ENCODE peak calls at places on chromosomes 2 and 18, in seven cellular contexts. N is H9, A is IMR-90, F is H1, I is mesendoderm, Z is neuronal stem cell, S is mesenchymal stem cell. Q is an unnamed sample.

GRCh38 chr2:235669269-235669831 is 175.5 kb downstream of the AGAP1 start:
- DNase-seq in N (peak; percentile 94), Z (peak; percentile 86), S (peak; percentile 65), F (peak; percentile 95), A (peak; percentile 58), I (peak; percentile 89), Q (peak; percentile 33)

GRCh38 chr2:158893057-158893456 is 75.4 kb upstream of the TANC1 start:
- DNase-seq in I (no peak), F (no peak), A (peak; percentile 60), Z (no peak), N (no peak), S (no peak), Q (no peak)

GRCh38 chr2:4256351-4256750 is 553.0 kb downstream of the DCDC2C start:
- DNase-seq in I (no peak), S (no peak), A (no peak), N (no peak), Z (no peak), F (no peak), Q (no peak)

GRCh38 chr2:43848174-43848573 is 9.4 kb downstream of the ABCG8 start:
- DNase-seq in I (no peak), Z (no peak), F (peak; percentile 24), S (peak; percentile 36), N (no peak), A (peak; percentile 29), Q (peak; percentile 38)

GRCh38 chr2:109591236-109591635 is 22.5 kb downstream of the SEPTIN10 start:
- DNase-seq in A (no peak), Z (no peak), F (no peak), I (no peak), S (no peak), N (no peak), Q (peak; percentile 30)

GRCh38 chr2:21175895-21176646 is 52.3 kb downstream of the TDRD15 start:
- DNase-seq in N (no peak), F (no peak), S (peak; percentile 43), I (peak; percentile 31), Z (no peak), A (peak; percentile 18), Q (peak; percentile 68)

GRCh38 chr18:63730788-63731187 is 28.0 kb downstream of the SERPINB11 start:
- DNase-seq in A (no peak), N (no peak), S (no peak), F (no peak), Z (no peak), I (peak; percentile 23), Q (no peak)

GRCh38 chr18:13320891-13321425 is 102.4 kb downstream of the LDLRAD4 start:
- DNase-seq in A (no peak), F (no peak), Z (no peak), S (no peak), N (peak; percentile 42), I (peak; percentile 34), Q (no peak)

GRCh38 chr18:24190590-24190989 is 51.7 kb downstream of the CABYR start:
- DNase-seq in F (no peak), A (no peak), I (no peak), Z (no peak), S (no peak), N (no peak), Q (no peak)

GRCh38 chr18:36829362-36830140 is 624 bp downstream of the KIAA1328 start:
- DNase-seq in Z (no peak), I (no peak), S (no peak), N (no peak), A (peak; percentile 19), F (no peak), Q (peak; percentile 55)

GRCh38 chr2:108965540-108966299 is 23.3 kb downstream of the EDAR start:
- DNase-seq in Z (no peak), S (no peak), A (no peak), N (no peak), I (peak; percentile 79), F (no peak), Q (no peak)

GRCh38 chr2:98909381-98910211 is 26.4 kb downstream of the CRACDL start:
- DNase-seq in A (peak; percentile 85), N (peak; percentile 90), I (peak; percentile 86), S (peak; percentile 70), Z (peak; percentile 41), F (peak; percentile 69), Q (peak; percentile 81)

GRCh38 chr2:158103358-158104021 is 1.8 kb downstream of the UPP2 start:
- DNase-seq in N (no peak), F (no peak), I (no peak), Z (no peak), S (no peak), A (no peak), Q (no peak)

GRCh38 chr2:236408786-236409185 is 144.6 kb upstream of the ASB18 start:
- DNase-seq in I (no peak), S (no peak), N (no peak), F (no peak), A (no peak), Z (no peak), Q (no peak)

GRCh38 chr2:222180619-222181018 is 118.2 kb downstream of the PAX3 start:
- DNase-seq in S (no peak), A (no peak), F (no peak), I (no peak), Z (no peak), N (no peak), Q (no peak)

GRCh38 chr2:77228379-77228778 is 293.8 kb downstream of the LRRTM4 start:
- DNase-seq in F (no peak), S (peak; percentile 9), I (no peak), Z (no peak), A (no peak), N (no peak), Q (no peak)

GRCh38 chr2:77232909-77233308 is 289.3 kb downstream of the LRRTM4 start:
- DNase-seq in I (no peak), S (peak; percentile 10), F (no peak), N (no peak), Z (no peak), A (no peak), Q (no peak)
- H4K8ac ChIP-seq in I (no peak overlapping the region), S (no peak overlapping the region), F (no peak overlapping the region), N (no peak overlapping the region), Z (no peak overlapping the region), A (no peak overlapping the region), Q (no peak overlapping the region)

GRCh38 chr2:207286106-207286505 is 120.4 kb upstream of the KLF7 start:
- DNase-seq in Z (no peak), N (no peak), S (no peak), F (no peak), A (no peak), I (no peak), Q (no peak)

GRCh38 chr2:207284556-207285450 is 119.1 kb upstream of the KLF7 start:
- DNase-seq in S (peak; percentile 33), A (peak; percentile 24), Z (no peak), I (no peak), F (no peak), N (no peak), Q (no peak)

GRCh38 chr2:207282916-207283315 is 117.2 kb upstream of the KLF7 start:
- DNase-seq in N (no peak), S (peak; percentile 29), F (no peak), I (no peak), Z (no peak), A (no peak), Q (no peak)

GRCh38 chr2:207285451-207285771 is 119.7 kb upstream of the KLF7 start:
- DNase-seq in Z (no peak), S (no peak), N (no peak), F (no peak), I (no peak), A (peak; percentile 21), Q (no peak)

DNA sequence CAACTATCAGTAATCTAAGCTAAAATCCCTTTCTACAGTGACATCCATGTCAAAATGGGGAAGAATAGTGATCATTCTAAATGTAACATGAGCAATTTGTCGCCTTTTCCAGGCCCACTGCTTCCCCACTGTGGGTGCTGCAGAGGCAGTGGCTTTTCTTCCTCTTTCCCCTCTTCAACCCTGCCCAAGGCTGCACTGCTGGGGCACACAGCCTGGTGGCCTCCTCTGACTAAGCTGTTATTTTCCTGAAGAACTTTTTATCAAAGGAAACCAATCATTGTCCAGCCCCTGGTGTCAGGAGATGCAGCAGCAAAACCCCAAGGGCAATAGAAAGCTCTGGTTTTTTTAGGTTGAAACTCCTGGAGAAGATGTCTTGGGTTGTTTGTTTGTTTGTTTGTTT is 117.6 kb upstream of the KLF7 start:
- DNase-seq in I (peak; percentile 68), S (peak; percentile 39), N (no peak), A (no peak), Z (no peak), F (no peak), Q (peak; percentile 12)
- H3K4me2 ChIP-seq in I (no peak overlapping the region), S (no peak overlapping the region), N (no peak overlapping the region), A (peak overlapping the region; percentile 43), Z (no peak overlapping the region), F (no peak overlapping the region), Q (no peak overlapping the region)

GRCh38 chr2:37780097-37780676 is 108.7 kb upstream of the CDC42EP3 start:
- DNase-seq in I (no peak), Z (no peak), S (peak; percentile 57), F (no peak), A (peak; percentile 68), N (no peak), Q (no peak)
- H4K8ac ChIP-seq in I (no peak overlapping the region), Z (no peak overlapping the region), S (peak overlapping the region; percentile 97), F (no peak overlapping the region), A (peak overlapping the region; percentile 93), N (no peak overlapping the region), Q (no peak overlapping the region)

GRCh38 chr2:192700934-192701333 is 506.2 kb upstream of the TMEFF2 start:
- DNase-seq in N (no peak), F (no peak), S (no peak), Z (no peak), A (no peak), I (no peak), Q (no peak)

GRCh38 chr2:192697880-192698279 is 503.1 kb upstream of the TMEFF2 start:
- DNase-seq in Z (no peak), A (no peak), S (no peak), N (no peak), F (no peak), I (no peak), Q (no peak)

DNA sequence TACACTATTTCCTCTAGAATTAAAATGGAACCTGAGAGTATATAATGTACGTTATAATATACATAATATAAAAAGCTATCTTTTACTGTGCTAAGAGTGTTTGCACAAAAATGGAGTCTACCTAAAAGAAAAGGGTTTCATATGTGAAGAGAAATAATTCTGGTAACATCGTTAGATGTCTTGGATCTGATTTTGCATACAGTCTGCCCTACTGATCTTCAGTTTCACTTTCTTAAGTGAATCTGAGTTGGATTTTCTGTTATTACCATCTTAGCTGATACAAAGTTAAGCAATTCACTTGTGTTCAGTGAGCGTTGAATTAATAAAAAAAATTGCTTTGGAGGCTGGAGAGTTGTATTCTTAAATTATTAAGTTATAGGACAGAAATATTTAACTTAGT is 502.1 kb upstream of the TMEFF2 start:
- DNase-seq in A (no peak), F (no peak), S (no peak), N (no peak), Z (no peak), I (no peak), Q (no peak)
- H3K4me2 ChIP-seq in A (no peak overlapping the region), F (no peak overlapping the region), S (no peak overlapping the region), N (no peak overlapping the region), Z (no peak overlapping the region), I (no peak overlapping the region), Q (no peak overlapping the region)

GRCh38 chr18:11177382-11177781 is 28.0 kb upstream of the PIEZO2 start:
- DNase-seq in A (no peak), Z (no peak), I (no peak), F (no peak), N (no peak), S (no peak), Q (no peak)
- H4K8ac ChIP-seq in A (peak overlapping the region; percentile 76), Z (no peak overlapping the region), I (no peak overlapping the region), F (no peak overlapping the region), N (no peak overlapping the region), S (no peak overlapping the region), Q (no peak overlapping the region)

Q was measured in trophoblast cell.